ENCODE peak calls at places on chromosomes 11 and 22, in five cellular contexts. Z, D, S, C and A are unnamed samples.

GRCh38 chr11:94504689-94505293 is 7.5 kb upstream of the C11orf97 start:
- DNase-seq in Z (no peak), D (no peak), S (peak), C (no peak), A (peak)

GRCh38 chr22:27480487-27480886 is 321.1 kb downstream of the MN1 start:
- DNase-seq in Z (no peak), D (no peak), S (no peak), C (no peak), A (no peak)

GRCh38 chr11:60515144-60515855 is at the start of gene MS4A13:
- DNase-seq in Z (no peak), D (no peak), S (no peak), C (no peak), A (peak)

GRCh38 chr11:117919326-117920275 is 9.6 kb downstream of the TMPRSS13 start:
- DNase-seq in Z (peak), D (no peak), S (no peak), C (peak), A (no peak)

GRCh38 chr11:93577291-93577690 is 34.1 kb upstream of the SMCO4 start:
- DNase-seq in Z (no peak), D (no peak), S (no peak), C (no peak), A (no peak)

GRCh38 chr11:109972939-109973338 is 120.3 kb upstream of the ZC3H12C start:
- DNase-seq in Z (no peak), D (no peak), S (no peak), C (no peak), A (no peak)

GRCh38 chr11:106971864-106972263 is 46.4 kb downstream of the GUCY1A2 start:
- DNase-seq in Z (no peak), D (no peak), S (no peak), C (no peak), A (no peak)

GRCh38 chr11:112881461-112881860 is 79.8 kb upstream of the NCAM1 start:
- DNase-seq in Z (peak), D (no peak), S (no peak), C (no peak), A (no peak)

GRCh38 chr11:122637538-122637937 is 18.0 kb upstream of the UBASH3B start:
- DNase-seq in Z (no peak), D (no peak), S (no peak), C (no peak), A (no peak)

GRCh38 chr11:117970400-117971024 is 15.7 kb upstream of the IL10RA start:
- DNase-seq in Z (peak), D (no peak), S (no peak), C (peak), A (no peak)